ENCODE peak calls at places on chromosomes 16 and 17, in six cellular contexts. Z, E, F, X, S and I are unnamed samples.
A peak's percentile ranks its signal among the peaks of the same experiment; 100 is the strongest.

GRCh38 chr17:60386475-60387058 is 5.4 kb downstream of the USP32 start:
- DNase-seq in Z (no peak), E (no peak), F (no peak), X (no peak), S (no peak), I (no peak)

GRCh38 chr17:76872874-76873221 is 4.6 kb downstream of the MGAT5B start:
- DNase-seq in Z (no peak), E (no peak), F (no peak), X (no peak), S (no peak), I (no peak)

GRCh38 chr16:22771551-22771950 is 42.4 kb upstream of the HS3ST2 start:
- DNase-seq in Z (no peak), E (no peak), F (no peak), X (no peak), S (no peak), I (no peak)

GRCh38 chr16:73018796-73019455 is 29.0 kb downstream of the ZFHX3 start:
- DNase-seq in Z (no peak), E (no peak), F (no peak), X (no peak), S (no peak), I (no peak)

GRCh38 chr16:23905027-23905426 is 69.2 kb downstream of the PRKCB start:
- DNase-seq in Z (no peak), E (peak; percentile 87), F (peak; percentile 15), X (peak; percentile 87), S (peak; percentile 39), I (no peak)

GRCh38 chr17:44216173-44216572 is 3.3 kb downstream of the UBTF start:
- DNase-seq in Z (no peak), E (no peak), F (no peak), X (no peak), S (no peak), I (no peak)

GRCh38 chr17:73481672-73482071 is 162.6 kb downstream of the SDK2 start:
- DNase-seq in Z (no peak), E (no peak), F (no peak), X (no peak), S (no peak), I (no peak)

GRCh38 chr16:46859719-46860152 is 24.4 kb upstream of the GPT2 start:
- DNase-seq in Z (no peak), E (peak; percentile 69), F (peak; percentile 80), X (peak; percentile 71), S (peak; percentile 81), I (no peak)

GRCh38 chr16:31072540-31073072 is 1.4 kb downstream of the ZNF668 start:
- DNase-seq in Z (no peak), E (peak; percentile 48), F (peak; percentile 46), X (no peak), S (peak; percentile 48), I (peak; percentile 58)

GRCh38 chr16:81018496-81018895 is 11.5 kb downstream of the CENPN start:
- DNase-seq in Z (no peak), E (no peak), F (no peak), X (no peak), S (no peak), I (no peak)

GRCh38 chr16:324451-325334 is 27.8 kb downstream of the AXIN1 start:
- DNase-seq in Z (no peak), E (no peak), F (no peak), X (peak; percentile 74), S (no peak), I (peak; percentile 87)
- H3K4me3 ChIP-seq in Z (no peak overlapping the region), E (no peak overlapping the region), F (no peak overlapping the region), X (no peak overlapping the region), S (no peak overlapping the region), I (peak overlapping the region; percentile 40)

GRCh38 chr16:35585411-35585810 is 2126.0 kb downstream of the TP53TG3F start:
- DNase-seq in Z (no peak), E (no peak), F (no peak), X (no peak), S (no peak), I (no peak)
- H3K9me3 ChIP-seq in Z (no peaks in the 10 kb centered on the region), E (no peaks in the 10 kb centered on the region), F (no peaks in the 10 kb centered on the region), X (peaks cover under 1% of the 10 kb centered on the region), S (no peaks in the 10 kb centered on the region), I (peaks cover 15% of the 10 kb centered on the region)

DNA sequence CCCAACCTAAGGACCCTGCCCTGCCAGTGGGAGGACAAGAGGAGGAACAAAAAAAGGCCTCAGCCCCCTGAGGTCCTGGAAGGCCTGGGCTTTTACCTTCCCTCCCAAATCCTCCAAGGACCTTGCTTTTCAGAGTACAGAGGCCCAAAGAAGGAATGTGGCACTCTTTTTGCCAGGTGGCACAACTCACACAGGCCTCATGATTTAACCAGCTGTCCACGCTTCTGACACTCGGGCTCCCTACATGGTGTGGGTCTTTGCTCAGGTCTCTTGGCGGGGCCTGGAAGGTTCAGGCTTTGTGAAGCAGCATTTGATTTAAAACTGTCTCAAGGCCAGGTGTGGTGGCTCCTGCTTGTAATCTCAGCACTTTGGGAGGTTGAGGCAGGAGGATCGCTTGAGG is 120.6 kb downstream of the ABCC6 start:
- DNase-seq in Z (no peak), E (no peak), F (no peak), X (no peak), S (no peak), I (no peak)
- H3K4me1 ChIP-seq in Z (no peaks in the 10 kb centered on the region), E (no peaks in the 10 kb centered on the region), F (peaks cover 3% of the 10 kb centered on the region), X (no peaks in the 10 kb centered on the region), S (no peaks in the 10 kb centered on the region), I (no peaks in the 10 kb centered on the region)

GRCh38 chr16:1918312-1918889 is at the start of gene HS3ST6:
- DNase-seq in Z (no peak), E (peak; percentile 11), F (no peak), X (no peak), S (no peak), I (no peak)
- H3K4me3 ChIP-seq in Z (no peak within 1 kb of the TSS), E (no peak within 1 kb of the TSS), F (peak within 1 kb of the TSS; percentile 49), X (no peak within 1 kb of the TSS), S (peak within 1 kb of the TSS; percentile 16), I (no peak within 1 kb of the TSS)